ENCODE peak calls at places on chromosomes 3 and 15, in nine cellular contexts. One of them, this sample, is unnamed.

GRCh38 chr15:92917606-92918407 is 17.7 kb downstream of the CHD2 start:
- DNase-seq in GM23248: peak; percentile 94
- DNase-seq in body of pancreas: peak; percentile 99
- DNase-seq in GM12864: peak; percentile 83
- DNase-seq in choroid plexus epithelial cell: peak; percentile 94
- DNase-seq in HL-60: peak; percentile 94
- DNase-seq in fibroblast of lung: peak; percentile 97
- DNase-seq in astrocyte of the spinal cord: peak; percentile 96
- DNase-seq in cardiac fibroblast: peak; percentile 97
- DNase-seq in this sample: peak; percentile 95

GRCh38 chr3:5012398-5012797 is 33.2 kb downstream of the BHLHE40 start:
- DNase-seq in GM23248: no peak
- DNase-seq in body of pancreas: no peak
- DNase-seq in GM12864: no peak
- DNase-seq in choroid plexus epithelial cell: no peak
- DNase-seq in HL-60: peak; percentile 60
- DNase-seq in fibroblast of lung: no peak
- DNase-seq in astrocyte of the spinal cord: no peak
- DNase-seq in cardiac fibroblast: no peak
- DNase-seq in this sample: no peak

GRCh38 chr3:72210248-72210647 is 425.3 kb upstream of the PROK2 start:
- DNase-seq in GM23248: no peak
- DNase-seq in body of pancreas: no peak
- DNase-seq in GM12864: no peak
- DNase-seq in choroid plexus epithelial cell: no peak
- DNase-seq in HL-60: no peak
- DNase-seq in fibroblast of lung: no peak
- DNase-seq in astrocyte of the spinal cord: no peak
- DNase-seq in cardiac fibroblast: no peak
- DNase-seq in this sample: no peak

GRCh38 chr15:29968099-29968892 is 114.5 kb upstream of the GOLGA8J start:
- DNase-seq in GM23248: peak; percentile 14
- DNase-seq in body of pancreas: peak; percentile 17
- DNase-seq in GM12864: no peak
- DNase-seq in choroid plexus epithelial cell: no peak
- DNase-seq in HL-60: peak; percentile 10
- DNase-seq in fibroblast of lung: no peak
- DNase-seq in astrocyte of the spinal cord: no peak
- DNase-seq in cardiac fibroblast: no peak
- DNase-seq in this sample: no peak

GRCh38 chr3:42747581-42747980 is 25.5 kb downstream of the CCDC13 start:
- DNase-seq in GM23248: no peak
- DNase-seq in body of pancreas: no peak
- DNase-seq in GM12864: no peak
- DNase-seq in choroid plexus epithelial cell: no peak
- DNase-seq in HL-60: no peak
- DNase-seq in fibroblast of lung: no peak
- DNase-seq in astrocyte of the spinal cord: no peak
- DNase-seq in cardiac fibroblast: no peak
- DNase-seq in this sample: no peak

GRCh38 chr15:33608714-33609113 is 297.9 kb downstream of the RYR3 start:
- DNase-seq in GM23248: peak; percentile 17
- DNase-seq in body of pancreas: no peak
- DNase-seq in GM12864: no peak
- DNase-seq in choroid plexus epithelial cell: peak; percentile 15
- DNase-seq in HL-60: no peak
- DNase-seq in fibroblast of lung: no peak
- DNase-seq in astrocyte of the spinal cord: no peak
- DNase-seq in cardiac fibroblast: no peak
- DNase-seq in this sample: peak; percentile 6

GRCh38 chr15:44157679-44158078 is 37.4 kb downstream of the FRMD5 start:
- DNase-seq in GM23248: peak; percentile 81
- DNase-seq in body of pancreas: no peak
- DNase-seq in GM12864: no peak
- DNase-seq in choroid plexus epithelial cell: peak; percentile 96
- DNase-seq in HL-60: no peak
- DNase-seq in fibroblast of lung: peak; percentile 88
- DNase-seq in astrocyte of the spinal cord: peak; percentile 96
- DNase-seq in cardiac fibroblast: peak; percentile 82
- DNase-seq in this sample: peak; percentile 93

GRCh38 chr15:33007295-33007855 is 187.1 kb downstream of the FMN1 start:
- DNase-seq in GM23248: peak; percentile 59
- DNase-seq in body of pancreas: no peak
- DNase-seq in GM12864: no peak
- DNase-seq in choroid plexus epithelial cell: peak; percentile 88
- DNase-seq in HL-60: no peak
- DNase-seq in fibroblast of lung: peak; percentile 57
- DNase-seq in astrocyte of the spinal cord: peak; percentile 49
- DNase-seq in cardiac fibroblast: peak; percentile 59
- DNase-seq in this sample: peak; percentile 67

GRCh38 chr3:64381369-64381768 is 156.1 kb upstream of the PRICKLE2 start:
- DNase-seq in GM23248: no peak
- DNase-seq in body of pancreas: no peak
- DNase-seq in GM12864: no peak
- DNase-seq in choroid plexus epithelial cell: no peak
- DNase-seq in HL-60: no peak
- DNase-seq in fibroblast of lung: no peak
- DNase-seq in astrocyte of the spinal cord: no peak
- DNase-seq in cardiac fibroblast: no peak
- DNase-seq in this sample: no peak

GRCh38 chr3:17749281-17749680 is 6.8 kb upstream of the TBC1D5 start:
- DNase-seq in GM23248: peak; percentile 9
- DNase-seq in body of pancreas: no peak
- DNase-seq in GM12864: no peak
- DNase-seq in choroid plexus epithelial cell: no peak
- DNase-seq in HL-60: peak; percentile 47
- DNase-seq in fibroblast of lung: no peak
- DNase-seq in astrocyte of the spinal cord: no peak
- DNase-seq in cardiac fibroblast: no peak
- DNase-seq in this sample: peak; percentile 11

GRCh38 chr15:47737424-47737823 is 20.1 kb downstream of the SEMA6D start:
- DNase-seq in GM23248: peak; percentile 46
- DNase-seq in body of pancreas: no peak
- DNase-seq in GM12864: no peak
- DNase-seq in choroid plexus epithelial cell: peak; percentile 25
- DNase-seq in HL-60: no peak
- DNase-seq in fibroblast of lung: peak; percentile 81
- DNase-seq in astrocyte of the spinal cord: no peak
- DNase-seq in cardiac fibroblast: peak; percentile 25
- DNase-seq in this sample: peak; percentile 29

GRCh38 chr15:42632100-42632675 is 56.8 kb downstream of the STARD9 start:
- DNase-seq in GM23248: no peak
- DNase-seq in body of pancreas: no peak
- DNase-seq in GM12864: no peak
- DNase-seq in choroid plexus epithelial cell: no peak
- DNase-seq in HL-60: no peak
- DNase-seq in fibroblast of lung: no peak
- DNase-seq in astrocyte of the spinal cord: no peak
- DNase-seq in cardiac fibroblast: no peak
- DNase-seq in this sample: no peak

GRCh38 chr15:74826372-74826819 is at the start of gene CPLX3:
- DNase-seq in GM23248: peak; percentile 32
- DNase-seq in body of pancreas: peak; percentile 62
- DNase-seq in GM12864: no peak
- DNase-seq in choroid plexus epithelial cell: peak; percentile 6
- DNase-seq in HL-60: no peak
- DNase-seq in fibroblast of lung: no peak
- DNase-seq in astrocyte of the spinal cord: no peak
- DNase-seq in cardiac fibroblast: peak; percentile 13
- DNase-seq in this sample: no peak

GRCh38 chr3:186067360-186068242 is 41.3 kb downstream of the ETV5 start:
- DNase-seq in GM23248: no peak
- DNase-seq in body of pancreas: no peak
- DNase-seq in GM12864: no peak
- DNase-seq in choroid plexus epithelial cell: no peak
- DNase-seq in HL-60: no peak
- DNase-seq in fibroblast of lung: no peak
- DNase-seq in astrocyte of the spinal cord: no peak
- DNase-seq in cardiac fibroblast: no peak
- DNase-seq in this sample: no peak

DNA sequence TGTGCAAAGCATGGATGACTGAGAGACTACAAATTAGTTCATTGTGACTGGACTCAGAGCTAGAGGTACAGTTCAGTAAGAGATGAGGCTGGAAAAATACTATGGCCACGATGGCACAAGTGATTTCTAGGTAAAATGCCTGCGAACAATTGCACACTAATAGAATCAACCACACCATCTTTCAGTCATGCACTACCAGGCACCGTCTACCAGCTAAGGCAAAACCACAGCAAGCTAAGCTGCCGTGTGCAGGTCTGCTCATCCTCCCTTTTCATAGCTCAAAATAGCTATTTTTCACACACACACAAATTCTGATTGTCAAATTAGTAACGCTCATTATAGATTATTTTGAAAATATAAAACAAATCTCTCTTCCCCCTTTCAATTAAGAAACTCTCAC is 16.7 kb upstream of the MEX3B start:
- DNase-seq in GM23248: no peak
- DNase-seq in body of pancreas: no peak
- DNase-seq in GM12864: no peak
- DNase-seq in choroid plexus epithelial cell: no peak
- DNase-seq in HL-60: no peak
- DNase-seq in fibroblast of lung: no peak
- DNase-seq in astrocyte of the spinal cord: no peak
- DNase-seq in cardiac fibroblast: no peak
- DNase-seq in this sample: no peak
- H3K4me3 ChIP-seq in GM23248: no peak overlapping the region
- H3K4me3 ChIP-seq in body of pancreas: no peak overlapping the region
- H3K4me3 ChIP-seq in GM12864: no peak overlapping the region
- H3K4me3 ChIP-seq in choroid plexus epithelial cell: no peak overlapping the region
- H3K4me3 ChIP-seq in HL-60: no peak overlapping the region
- H3K4me3 ChIP-seq in fibroblast of lung: no peak overlapping the region
- H3K4me3 ChIP-seq in astrocyte of the spinal cord: no peak overlapping the region
- H3K4me3 ChIP-seq in cardiac fibroblast: no peak overlapping the region
- H3K4me3 ChIP-seq in this sample: no peak overlapping the region

DNA sequence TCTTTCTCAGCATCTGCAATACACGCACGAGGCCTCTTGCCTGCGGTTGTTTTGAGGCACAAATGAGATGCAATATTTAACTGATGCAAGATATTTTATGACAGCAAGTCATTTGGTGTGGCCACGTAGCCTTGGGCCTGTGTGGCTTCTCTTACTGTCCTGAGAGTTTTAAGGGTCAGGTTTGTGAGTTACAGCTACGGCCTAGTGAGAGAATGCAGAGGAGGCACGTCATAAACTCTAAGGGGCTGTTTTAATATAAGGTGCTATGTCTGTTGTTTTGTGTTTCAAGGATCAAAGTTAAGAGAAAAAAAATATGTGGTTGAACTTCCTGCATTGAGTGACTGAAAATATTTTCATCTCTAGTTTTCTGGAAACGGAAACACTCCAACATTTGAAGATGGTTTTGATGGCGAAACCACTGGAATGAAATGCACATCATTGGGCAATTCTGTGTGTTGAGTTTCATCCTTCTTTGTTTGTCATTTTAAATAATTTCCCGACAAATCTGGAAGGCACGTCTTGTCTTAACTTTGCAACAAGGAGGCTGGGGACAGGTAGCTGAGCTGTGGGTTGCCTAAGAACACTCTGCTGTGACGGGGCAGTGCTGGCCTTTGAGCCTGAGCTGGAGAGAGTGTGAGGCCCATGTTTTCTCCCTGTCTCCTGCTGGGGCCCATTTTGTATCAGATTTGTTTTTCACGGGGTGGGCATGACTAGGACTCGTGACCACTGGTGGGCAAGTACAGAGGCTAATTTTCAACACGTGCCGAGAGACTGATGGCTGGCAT is 5.1 kb downstream of the APBA2 start:
- DNase-seq in GM23248: no peak
- DNase-seq in body of pancreas: no peak
- DNase-seq in GM12864: no peak
- DNase-seq in choroid plexus epithelial cell: peak; percentile 67
- DNase-seq in HL-60: no peak
- DNase-seq in fibroblast of lung: peak; percentile 14
- DNase-seq in astrocyte of the spinal cord: no peak
- DNase-seq in cardiac fibroblast: no peak
- DNase-seq in this sample: no peak
- H3K4me3 ChIP-seq in GM23248: no peak overlapping the region
- H3K4me3 ChIP-seq in body of pancreas: no peak overlapping the region
- H3K4me3 ChIP-seq in GM12864: no peak overlapping the region
- H3K4me3 ChIP-seq in choroid plexus epithelial cell: no peak overlapping the region
- H3K4me3 ChIP-seq in HL-60: no peak overlapping the region
- H3K4me3 ChIP-seq in fibroblast of lung: no peak overlapping the region
- H3K4me3 ChIP-seq in astrocyte of the spinal cord: no peak overlapping the region
- H3K4me3 ChIP-seq in cardiac fibroblast: no peak overlapping the region
- H3K4me3 ChIP-seq in this sample: no peak overlapping the region

GRCh38 chr3:170337420-170337819 is 20.1 kb upstream of the SKIL start:
- DNase-seq in GM23248: no peak
- DNase-seq in body of pancreas: no peak
- DNase-seq in GM12864: no peak
- DNase-seq in choroid plexus epithelial cell: no peak
- DNase-seq in HL-60: no peak
- DNase-seq in fibroblast of lung: no peak
- DNase-seq in astrocyte of the spinal cord: no peak
- DNase-seq in cardiac fibroblast: no peak
- DNase-seq in this sample: no peak

GRCh38 chr3:170338690-170339340 is 18.7 kb upstream of the SKIL start:
- DNase-seq in GM23248: no peak
- DNase-seq in body of pancreas: no peak
- DNase-seq in GM12864: no peak
- DNase-seq in choroid plexus epithelial cell: no peak
- DNase-seq in HL-60: no peak
- DNase-seq in fibroblast of lung: no peak
- DNase-seq in astrocyte of the spinal cord: no peak
- DNase-seq in cardiac fibroblast: no peak
- DNase-seq in this sample: no peak
- H3K4me3 ChIP-seq in GM23248: no peak overlapping the region
- H3K4me3 ChIP-seq in body of pancreas: no peak overlapping the region
- H3K4me3 ChIP-seq in GM12864: no peak overlapping the region
- H3K4me3 ChIP-seq in choroid plexus epithelial cell: no peak overlapping the region
- H3K4me3 ChIP-seq in HL-60: no peak overlapping the region
- H3K4me3 ChIP-seq in fibroblast of lung: no peak overlapping the region
- H3K4me3 ChIP-seq in astrocyte of the spinal cord: no peak overlapping the region
- H3K4me3 ChIP-seq in cardiac fibroblast: no peak overlapping the region
- H3K4me3 ChIP-seq in this sample: no peak overlapping the region

DNA sequence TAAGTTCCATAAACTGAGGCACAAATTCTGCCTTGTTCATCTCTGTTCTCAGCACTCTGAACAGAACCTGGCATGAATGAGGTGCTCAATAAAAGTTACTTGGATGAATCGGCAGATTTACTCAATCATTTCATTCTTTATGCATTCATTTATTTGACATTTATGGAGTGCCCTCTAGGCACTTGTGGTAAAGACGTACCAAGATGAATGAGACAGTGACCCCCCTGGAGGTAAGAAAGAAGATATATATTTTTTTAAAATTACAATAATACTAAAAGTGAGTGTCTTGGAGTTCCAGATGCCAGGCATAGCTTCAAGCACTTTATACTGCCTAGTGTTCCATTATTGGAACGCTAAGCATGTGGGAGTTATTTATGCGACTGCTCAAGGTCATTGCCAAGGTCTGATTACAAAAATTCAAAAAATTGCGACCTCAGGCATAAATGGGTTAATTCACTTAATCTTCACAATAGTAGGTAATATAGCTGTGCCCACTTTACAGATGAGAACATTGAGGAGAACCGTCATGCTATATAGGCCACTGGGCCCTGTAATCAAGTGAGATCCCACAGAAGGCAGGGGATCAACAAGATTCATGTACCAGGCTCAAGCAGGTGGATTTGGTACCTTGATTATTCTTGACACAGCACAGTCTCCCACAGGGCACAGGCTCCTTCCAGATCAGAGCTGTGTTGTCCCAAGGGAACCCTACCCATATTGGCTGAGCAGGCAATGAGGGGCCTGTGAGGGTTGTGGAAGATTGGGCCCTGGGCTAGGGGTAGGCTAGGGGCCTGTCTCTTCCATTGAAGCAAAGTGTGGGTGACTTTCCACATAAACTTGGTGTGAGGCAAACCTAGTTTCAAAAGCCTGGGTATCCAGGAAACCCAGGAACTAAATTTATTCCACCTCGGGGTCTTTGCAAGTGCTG is 10.7 kb downstream of the XIRP1 start:
- DNase-seq in GM23248: no peak
- DNase-seq in body of pancreas: no peak
- DNase-seq in GM12864: no peak
- DNase-seq in choroid plexus epithelial cell: no peak
- DNase-seq in HL-60: no peak
- DNase-seq in fibroblast of lung: no peak
- DNase-seq in astrocyte of the spinal cord: no peak
- DNase-seq in cardiac fibroblast: no peak
- DNase-seq in this sample: no peak
- H3K4me3 ChIP-seq in GM23248: peak overlapping the region; percentile 54
- H3K4me3 ChIP-seq in body of pancreas: no peak overlapping the region
- H3K4me3 ChIP-seq in GM12864: no peak overlapping the region
- H3K4me3 ChIP-seq in choroid plexus epithelial cell: no peak overlapping the region
- H3K4me3 ChIP-seq in HL-60: no peak overlapping the region
- H3K4me3 ChIP-seq in fibroblast of lung: no peak overlapping the region
- H3K4me3 ChIP-seq in astrocyte of the spinal cord: no peak overlapping the region
- H3K4me3 ChIP-seq in cardiac fibroblast: no peak overlapping the region
- H3K4me3 ChIP-seq in this sample: no peak overlapping the region